ENCODE peak calls at places on chromosomes 2 and 18, in five cellular contexts. M, X, B, T and I are unnamed samples. For H3K4me1, the result is how much of the 10 kb centered on the place peaks cover.

GRCh38 chr2:110638976-110639695 is 38.7 kb downstream of the BUB1 start:
- DNase-seq in M (no peak), B (peak), T (no peak), X (no peak), I (no peak)

GRCh38 chr2:47892338-47892730 is 14.0 kb downstream of the FBXO11 start:
- DNase-seq in M (no peak), T (no peak), B (no peak), X (no peak), I (no peak)

GRCh38 chr18:10133516-10133915 is 219.7 kb downstream of the VAPA start:
- DNase-seq in X (no peak), B (no peak), T (no peak), M (no peak), I (no peak)

GRCh38 chr2:217964255-217964654 is 38.5 kb downstream of the TNS1 start:
- DNase-seq in T (no peak), B (peak), X (no peak), M (no peak), I (no peak)

GRCh38 chr2:226483143-226483542 is 316.5 kb downstream of the IRS1 start:
- DNase-seq in M (no peak), T (no peak), X (peak), B (no peak), I (no peak)

GRCh38 chr2:24049485-24050021 is at the start of gene FKBP1B:
- DNase-seq in T (peak), B (peak), X (peak), M (peak), I (peak)

GRCh38 chr2:212052412-212053159 is 486.0 kb downstream of the ERBB4 start:
- DNase-seq in X (no peak), M (no peak), B (peak), T (no peak), I (no peak)

GRCh38 chr2:17430326-17430725 is 87.9 kb downstream of the RAD51AP2 start:
- DNase-seq in X (no peak), M (no peak), T (no peak), B (no peak), I (no peak)

GRCh38 chr18:48893061-48893558 is 57.7 kb downstream of the SMAD7 start:
- DNase-seq in X (no peak), M (no peak), B (no peak), T (no peak), I (no peak)

GRCh38 chr2:8515864-8516533 is 165.9 kb upstream of the ID2 start:
- DNase-seq in T (no peak), B (no peak), X (no peak), M (no peak), I (no peak)

GRCh38 chr2:25467743-25468142 is 126.0 kb upstream of the DNMT3A start:
- DNase-seq in M (no peak), T (no peak), X (no peak), B (no peak), I (no peak)

GRCh38 chr2:95539290-95539689 is 52.5 kb upstream of the TRIM43 start:
- DNase-seq in B (no peak), X (no peak), M (no peak), T (no peak), I (no peak)

GRCh38 chr2:173571021-173571821 is 216.5 kb downstream of the CDCA7 start:
- DNase-seq in M (no peak), X (peak), T (no peak), B (peak), I (no peak)

GRCh38 chr18:78423776-78424175 is 555.8 kb upstream of the SALL3 start:
- DNase-seq in X (no peak), M (no peak), B (no peak), T (no peak), I (no peak)
- H3K4me3 ChIP-seq in X (no peak), M (no peak), B (no peak), T (no peak), I (no peak)

GRCh38 chr2:104438481-104438880 is 415.4 kb upstream of the POU3F3 start:
- DNase-seq in M (no peak), T (no peak), B (no peak), X (no peak), I (no peak)

GRCh38 chr2:104444840-104445239 is 409.1 kb upstream of the POU3F3 start:
- DNase-seq in T (no peak), M (no peak), B (no peak), X (no peak), I (no peak)

GRCh38 chr2:104444392-104444791 is 409.5 kb upstream of the POU3F3 start:
- DNase-seq in B (no peak), X (no peak), M (no peak), T (no peak), I (no peak)

GRCh38 chr2:104447831-104448434 is 406.0 kb upstream of the POU3F3 start:
- DNase-seq in M (no peak), X (no peak), B (no peak), T (no peak), I (no peak)

DNA sequence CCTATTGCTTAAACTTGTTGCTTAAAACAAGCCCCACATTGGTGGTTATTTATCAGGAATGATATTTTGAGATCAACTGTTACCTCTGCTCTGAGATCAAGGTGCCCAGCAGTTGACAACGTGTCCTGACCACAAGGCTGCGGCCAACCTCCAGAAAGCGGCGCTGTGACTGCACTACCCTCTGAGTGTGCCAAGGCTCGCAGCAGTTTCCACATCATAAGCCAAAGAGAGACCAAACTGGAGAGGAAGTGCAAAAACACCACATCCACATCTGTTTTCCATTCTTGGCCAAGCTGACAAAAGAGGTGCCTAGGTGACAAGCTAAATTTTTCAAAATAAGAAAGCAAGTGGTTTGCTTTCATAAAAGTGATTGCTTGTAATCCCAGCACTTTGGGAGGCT is 410.8 kb upstream of the POU3F3 start:
- DNase-seq in T (no peak), X (no peak), B (no peak), M (no peak), I (no peak)
- TF ChIP-seq CTCF in T (no peak), X (no peak), B (no peak), M (no peak), I (no peak)

GRCh38 chr2:158487419-158487818 is 30.7 kb downstream of the PKP4 start:
- DNase-seq in X (no peak), T (no peak), B (peak), M (no peak), I (no peak)
- H3K4me1 ChIP-seq in X (half or more), T (half or more), B (under half), M (under half), I (under half)

DNA sequence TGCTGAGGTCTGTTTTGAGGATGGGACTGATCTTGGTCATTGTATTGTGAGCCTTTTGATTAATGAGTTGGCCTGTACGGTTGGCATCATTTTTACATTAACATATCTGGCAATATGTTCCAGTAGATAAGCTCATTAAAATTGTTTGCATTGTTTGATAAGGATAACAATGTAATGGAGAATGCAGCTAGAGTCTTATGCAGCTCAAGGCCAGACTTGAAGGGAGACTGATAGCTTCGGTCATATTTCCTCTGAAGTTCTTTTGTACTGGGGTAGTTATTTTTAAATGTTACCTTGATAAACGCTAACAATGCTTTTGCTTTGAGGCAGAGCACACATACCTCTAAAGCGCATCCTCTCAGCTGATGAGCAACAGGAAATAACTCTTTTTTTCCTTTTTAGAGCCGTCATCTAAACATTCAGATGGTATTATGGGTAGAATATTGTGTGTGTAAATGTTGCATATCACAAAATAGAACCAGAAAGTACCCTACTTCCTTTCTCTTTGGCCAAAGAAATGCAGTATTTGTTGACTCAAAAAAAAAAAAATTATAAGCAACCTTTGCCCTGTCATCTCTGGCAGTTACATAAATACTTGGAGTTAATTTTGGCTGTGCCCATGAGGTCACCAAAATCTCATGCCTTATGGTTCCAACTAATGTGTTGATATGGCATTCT is 1.3 kb downstream of the MAPRE2 start:
- DNase-seq in T (no peak), M (no peak), B (peak), X (no peak), I (no peak)
- H3K4me3 ChIP-seq in T (peak), M (peak), B (peak), X (peak), I (peak)